ENCODE peak calls at places on chromosomes 6 and 20, in five cellular contexts. One of them, this sample, is unnamed.

GRCh38 chr20:17944854-17945474 is 23.6 kb downstream of the SNX5 start:
- DNase-seq in K562: no peak
- DNase-seq in A549: no peak
- DNase-seq in H1: no peak
- DNase-seq in HepG2: no peak
- DNase-seq in this sample: no peak

GRCh38 chr6:40474937-40475336 is 112.2 kb downstream of the LRFN2 start:
- DNase-seq in K562: no peak
- DNase-seq in A549: no peak
- DNase-seq in H1: no peak
- DNase-seq in HepG2: no peak
- DNase-seq in this sample: no peak

GRCh38 chr6:89260832-89261231 is 43.7 kb upstream of the GABRR1 start:
- DNase-seq in K562: peak; percentile 82
- DNase-seq in A549: no peak
- DNase-seq in H1: no peak
- DNase-seq in HepG2: peak; percentile 21
- DNase-seq in this sample: peak; percentile 29

GRCh38 chr20:11537032-11537431 is 380.7 kb upstream of the BTBD3 start:
- DNase-seq in K562: no peak
- DNase-seq in A549: no peak
- DNase-seq in H1: no peak
- DNase-seq in HepG2: no peak
- DNase-seq in this sample: no peak

GRCh38 chr6:121430514-121431460 is 4.7 kb upstream of the GJA1 start:
- DNase-seq in K562: peak; percentile 7
- DNase-seq in A549: peak; percentile 15
- DNase-seq in H1: no peak
- DNase-seq in HepG2: peak; percentile 62
- DNase-seq in this sample: peak; percentile 77

GRCh38 chr6:16676978-16677377 is 84.3 kb downstream of the ATXN1 start:
- DNase-seq in K562: no peak
- DNase-seq in A549: peak; percentile 72
- DNase-seq in H1: no peak
- DNase-seq in HepG2: peak; percentile 31
- DNase-seq in this sample: no peak

GRCh38 chr6:109165392-109165964 is 70.2 kb downstream of the CEP57L1 start:
- DNase-seq in K562: peak; percentile 26
- DNase-seq in A549: no peak
- DNase-seq in H1: no peak
- DNase-seq in HepG2: peak; percentile 41
- DNase-seq in this sample: peak; percentile 9

GRCh38 chr6:45922728-45923351 is 92.8 kb downstream of the CLIC5 start:
- DNase-seq in K562: peak; percentile 62
- DNase-seq in A549: peak; percentile 4
- DNase-seq in H1: peak; percentile 59
- DNase-seq in HepG2: no peak
- DNase-seq in this sample: peak; percentile 40

GRCh38 chr20:41260734-41261220 is 56.8 kb downstream of the ZHX3 start:
- DNase-seq in K562: no peak
- DNase-seq in A549: no peak
- DNase-seq in H1: no peak
- DNase-seq in HepG2: no peak
- DNase-seq in this sample: peak; percentile 34

GRCh38 chr6:33746036-33746600 is 587 bp downstream of the IP6K3 start:
- DNase-seq in K562: no peak
- DNase-seq in A549: peak; percentile 13
- DNase-seq in H1: no peak
- DNase-seq in HepG2: no peak
- DNase-seq in this sample: no peak

GRCh38 chr6:153167907-153168306 is 36.8 kb upstream of the RGS17 start:
- DNase-seq in K562: no peak
- DNase-seq in A549: peak; percentile 2
- DNase-seq in H1: no peak
- DNase-seq in HepG2: no peak
- DNase-seq in this sample: no peak

GRCh38 chr6:138891255-138891986 is 95.5 kb downstream of the ECT2L start:
- DNase-seq in K562: no peak
- DNase-seq in A549: no peak
- DNase-seq in H1: no peak
- DNase-seq in HepG2: no peak
- DNase-seq in this sample: no peak

GRCh38 chr6:100175814-100176275 is 181.8 kb upstream of the MCHR2 start:
- DNase-seq in K562: peak; percentile 8
- DNase-seq in A549: no peak
- DNase-seq in H1: no peak
- DNase-seq in HepG2: peak; percentile 16
- DNase-seq in this sample: peak; percentile 44

GRCh38 chr6:91659881-91660280 is 1073.0 kb upstream of the MAP3K7 start:
- DNase-seq in K562: no peak
- DNase-seq in A549: no peak
- DNase-seq in H1: no peak
- DNase-seq in HepG2: no peak
- DNase-seq in this sample: no peak

GRCh38 chr6:54431466-54431865 is 123.2 kb downstream of the TINAG start:
- DNase-seq in K562: no peak
- DNase-seq in A549: no peak
- DNase-seq in H1: no peak
- DNase-seq in HepG2: no peak
- DNase-seq in this sample: peak; percentile 73

GRCh38 chr6:160028487-160029275 is 59.8 kb downstream of the IGF2R start:
- DNase-seq in K562: no peak
- DNase-seq in A549: no peak
- DNase-seq in H1: no peak
- DNase-seq in HepG2: no peak
- DNase-seq in this sample: no peak

GRCh38 chr6:170044836-170045562 is 245.9 kb downstream of the DLL1 start:
- DNase-seq in K562: no peak
- DNase-seq in A549: no peak
- DNase-seq in H1: no peak
- DNase-seq in HepG2: no peak
- DNase-seq in this sample: no peak

GRCh38 chr20:61630240-61630650 is 378.2 kb downstream of the CDH4 start:
- DNase-seq in K562: no peak
- DNase-seq in A549: no peak
- DNase-seq in H1: no peak
- DNase-seq in HepG2: no peak
- DNase-seq in this sample: no peak

GRCh38 chr6:141212296-141212695 is 920.4 kb upstream of the GJE1 start:
- DNase-seq in K562: no peak
- DNase-seq in A549: no peak
- DNase-seq in H1: no peak
- DNase-seq in HepG2: no peak
- DNase-seq in this sample: no peak

GRCh38 chr6:42276008-42276890 is 58.6 kb upstream of the MRPS10 start:
- DNase-seq in K562: no peak
- DNase-seq in A549: no peak
- DNase-seq in H1: no peak
- DNase-seq in HepG2: no peak
- DNase-seq in this sample: no peak

GRCh38 chr20:33188421-33188820 is 20.5 kb downstream of the BPIFA2 start:
- DNase-seq in K562: no peak
- DNase-seq in A549: no peak
- DNase-seq in H1: no peak
- DNase-seq in HepG2: no peak
- DNase-seq in this sample: no peak

GRCh38 chr6:144285798-144286502 is 815 bp downstream of the UTRN start:
- DNase-seq in K562: peak; percentile 35
- DNase-seq in A549: peak; percentile 40
- DNase-seq in H1: no peak
- DNase-seq in HepG2: peak; percentile 24
- DNase-seq in this sample: peak; percentile 74

GRCh38 chr20:10524034-10524476 is 89.0 kb downstream of the SLX4IP start:
- DNase-seq in K562: no peak
- DNase-seq in A549: no peak
- DNase-seq in H1: no peak
- DNase-seq in HepG2: no peak
- DNase-seq in this sample: no peak

GRCh38 chr6:148177589-148178233 is 164.9 kb upstream of the SASH1 start:
- DNase-seq in K562: peak; percentile 62
- DNase-seq in A549: peak; percentile 7
- DNase-seq in H1: peak; percentile 50
- DNase-seq in HepG2: peak; percentile 30
- DNase-seq in this sample: peak; percentile 72

GRCh38 chr6:5730586-5731263 is 276.0 kb downstream of the NRN1 start:
- DNase-seq in K562: no peak
- DNase-seq in A549: no peak
- DNase-seq in H1: no peak
- DNase-seq in HepG2: no peak
- DNase-seq in this sample: no peak

GRCh38 chr20:31860431-31861345 is 9.6 kb downstream of the DUSP15 start:
- DNase-seq in K562: no peak
- DNase-seq in A549: no peak
- DNase-seq in H1: no peak
- DNase-seq in HepG2: no peak
- DNase-seq in this sample: no peak

GRCh38 chr20:39338977-39339376 is 376.8 kb downstream of the DHX35 start:
- DNase-seq in K562: no peak
- DNase-seq in A549: no peak
- DNase-seq in H1: no peak
- DNase-seq in HepG2: no peak
- DNase-seq in this sample: no peak

GRCh38 chr6:4580361-4580760 is 195.8 kb upstream of the CDYL start:
- DNase-seq in K562: no peak
- DNase-seq in A549: no peak
- DNase-seq in H1: no peak
- DNase-seq in HepG2: no peak
- DNase-seq in this sample: no peak

GRCh38 chr6:4582506-4582905 is 193.7 kb upstream of the CDYL start:
- DNase-seq in K562: no peak
- DNase-seq in A549: no peak
- DNase-seq in H1: no peak
- DNase-seq in HepG2: no peak
- DNase-seq in this sample: no peak

GRCh38 chr6:4583026-4583425 is 193.2 kb upstream of the CDYL start:
- DNase-seq in K562: no peak
- DNase-seq in A549: no peak
- DNase-seq in H1: no peak
- DNase-seq in HepG2: no peak
- DNase-seq in this sample: no peak

GRCh38 chr6:4584801-4585200 is 191.4 kb upstream of the CDYL start:
- DNase-seq in K562: no peak
- DNase-seq in A549: no peak
- DNase-seq in H1: no peak
- DNase-seq in HepG2: no peak
- DNase-seq in this sample: no peak

GRCh38 chr6:4581468-4582420 is 194.5 kb upstream of the CDYL start:
- DNase-seq in K562: no peak
- DNase-seq in A549: no peak
- DNase-seq in H1: no peak
- DNase-seq in HepG2: no peak
- DNase-seq in this sample: peak; percentile 76
- H3K27ac ChIP-seq in K562: no peak overlapping the region
- H3K27ac ChIP-seq in A549: peak overlapping the region; percentile 35
- H3K27ac ChIP-seq in H1: no peak overlapping the region
- H3K27ac ChIP-seq in HepG2: no peak overlapping the region
- H3K27ac ChIP-seq in this sample: peak overlapping the region; percentile 81

GRCh38 chr6:145891126-145891525 is 73.0 kb downstream of the SHPRH start:
- DNase-seq in K562: no peak
- DNase-seq in A549: no peak
- DNase-seq in H1: no peak
- DNase-seq in HepG2: peak; percentile 56
- DNase-seq in this sample: peak; percentile 24
- TF ChIP-seq JUN in K562: no peak
- TF ChIP-seq JUN in A549: no peak
- TF ChIP-seq JUN in H1: no peak
- TF ChIP-seq JUN in HepG2: no peak
- TF ChIP-seq JUN in this sample: no peak

DNA sequence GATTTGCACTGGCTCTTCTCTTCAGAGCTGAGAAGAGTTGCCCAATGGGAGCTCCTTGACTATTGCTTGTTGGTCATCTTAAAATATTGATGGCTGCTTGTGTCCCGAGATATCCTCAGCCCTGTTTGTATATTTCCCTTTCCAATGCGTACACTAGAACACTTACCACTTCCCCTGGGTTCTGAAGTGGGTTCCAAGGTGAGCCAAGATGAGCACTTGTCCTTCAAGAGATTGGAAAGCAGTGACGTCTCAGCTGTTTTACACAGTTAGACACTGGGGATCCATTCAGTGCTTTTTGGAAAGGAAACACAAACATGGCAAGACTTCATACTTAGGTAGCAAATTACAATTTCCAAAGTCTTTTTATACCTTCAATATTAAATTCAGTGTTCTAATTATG is 716.4 kb upstream of the CITED2 start:
- DNase-seq in K562: no peak
- DNase-seq in A549: no peak
- DNase-seq in H1: no peak
- DNase-seq in HepG2: no peak
- DNase-seq in this sample: no peak
- H3K27ac ChIP-seq in K562: no peak overlapping the region
- H3K27ac ChIP-seq in A549: no peak overlapping the region
- H3K27ac ChIP-seq in H1: no peak overlapping the region
- H3K27ac ChIP-seq in HepG2: no peak overlapping the region
- H3K27ac ChIP-seq in this sample: no peak overlapping the region

DNA sequence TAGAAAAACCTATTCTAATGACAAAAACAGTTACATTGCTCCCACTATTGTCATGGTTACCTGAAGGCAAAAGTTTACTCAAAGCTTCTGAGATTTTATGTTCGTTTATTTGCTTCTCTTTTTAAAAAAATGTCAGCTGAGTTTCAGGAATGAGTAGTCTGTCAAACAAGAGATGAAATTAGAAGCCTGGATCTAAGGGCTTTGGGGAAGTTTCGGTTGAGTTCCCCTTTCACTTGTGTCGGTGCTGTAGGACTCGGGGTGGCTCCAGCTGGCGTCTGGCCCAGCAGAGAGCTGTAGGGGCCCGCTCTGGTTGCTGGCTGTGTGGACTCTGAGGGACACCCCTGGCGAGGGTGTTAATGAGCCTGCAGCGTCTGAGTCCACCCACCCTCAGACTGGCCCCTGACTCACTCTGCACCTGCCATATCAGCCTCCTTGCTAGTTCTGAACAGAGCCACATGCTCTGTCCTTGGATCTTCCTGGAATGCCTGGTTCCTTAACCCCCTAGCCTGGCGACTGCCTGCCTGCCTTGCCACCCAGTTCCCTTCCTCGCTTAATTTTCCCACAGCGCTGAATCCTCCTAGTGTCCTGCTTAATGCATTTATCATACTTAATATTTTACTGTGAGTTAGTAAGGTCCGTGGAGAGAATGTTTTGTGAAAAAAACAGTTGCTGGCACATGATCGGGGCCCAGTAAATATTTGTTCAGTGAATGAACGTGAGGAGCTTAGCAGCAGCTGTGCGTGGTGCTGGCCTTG is 1.4 kb downstream of the DNAJC5 start:
- DNase-seq in K562: peak; percentile 66
- DNase-seq in A549: peak; percentile 21
- DNase-seq in H1: no peak
- DNase-seq in HepG2: peak; percentile 87
- DNase-seq in this sample: peak; percentile 45
- TF ChIP-seq JUN in K562: no peak
- TF ChIP-seq JUN in A549: no peak
- TF ChIP-seq JUN in H1: no peak
- TF ChIP-seq JUN in HepG2: peak; percentile 65
- TF ChIP-seq JUN in this sample: no peak

This sample was measured in endothelial cell of umbilical vein.